ENCODE peak calls at places on chromosomes 2 and 18, in nine cellular contexts. R is AG04450; Q is endodermal cell; D is kidney; C is colonic mucosa; T is stomach; N is adrenal gland; K is CD4-positive, CD25-positive, alpha-beta regulatory T cell; Z is MG63. G is an unnamed sample. For H3K9me3, the result is how much of the 10 kb centered on the place peaks cover.

GRCh38 chr18:22176282-22176621 is 6.9 kb downstream of the GATA6 start:
- DNase-seq in R (no peak), T (no peak), Z (no peak), Q (no peak), K (no peak), C (peak), N (no peak), D (no peak), G (no peak)

GRCh38 chr18:49934457-49934856 is 121.1 kb upstream of the ACAA2 start:
- DNase-seq in C (no peak), D (no peak), K (no peak), Z (no peak), Q (no peak), N (no peak), R (no peak), T (no peak), G (no peak)

GRCh38 chr2:127175406-127175805 is 44.7 kb downstream of the CYP27C1 start:
- DNase-seq in Q (peak), C (peak), D (peak), Z (peak), K (no peak), T (no peak), N (peak), R (no peak), G (no peak)

GRCh38 chr18:524496-524895 is 24.0 kb upstream of the COLEC12 start:
- DNase-seq in T (no peak), D (no peak), R (peak), Q (peak), C (no peak), K (no peak), N (no peak), Z (peak), G (no peak)

GRCh38 chr2:120435671-120436459 is 89.9 kb downstream of the INHBB start:
- DNase-seq in Q (peak), R (no peak), N (no peak), Z (no peak), T (no peak), C (peak), K (no peak), D (no peak), G (no peak)

GRCh38 chr2:206218792-206219509 is 55.5 kb upstream of the ZDBF2 start:
- DNase-seq in C (no peak), D (no peak), R (no peak), Z (no peak), N (no peak), T (no peak), Q (no peak), K (no peak), G (no peak)

GRCh38 chr2:213016984-213017351 is 134.4 kb downstream of the IKZF2 start:
- DNase-seq in T (no peak), N (no peak), Q (no peak), D (no peak), Z (no peak), R (no peak), C (no peak), K (no peak), G (no peak)

GRCh38 chr2:169362346-169363026 is at the start of gene LRP2:
- DNase-seq in C (peak), D (peak), Z (peak), K (peak), R (no peak), Q (peak), N (no peak), T (no peak), G (no peak)

GRCh38 chr2:159089543-159089942 is 121.1 kb downstream of the TANC1 start:
- DNase-seq in C (no peak), N (no peak), T (no peak), K (no peak), Z (peak), Q (no peak), D (no peak), R (no peak), G (no peak)

GRCh38 chr2:56102098-56102497 is 81.7 kb upstream of the CCDC85A start:
- DNase-seq in T (no peak), Z (no peak), D (no peak), R (no peak), N (no peak), K (no peak), Q (no peak), C (no peak), G (no peak)

GRCh38 chr2:119996148-119996547 is 16.7 kb upstream of the EPB41L5 start:
- DNase-seq in Q (no peak), R (no peak), N (no peak), Z (no peak), K (no peak), D (no peak), T (no peak), C (no peak), G (no peak)

GRCh38 chr2:167134381-167135072 is 246.2 kb downstream of the XIRP2 start:
- DNase-seq in C (no peak), T (no peak), R (peak), Z (peak), K (no peak), Q (no peak), D (no peak), N (no peak), G (peak)

GRCh38 chr2:204655626-204656025 is 110.4 kb downstream of the PARD3B start:
- DNase-seq in Z (no peak), N (no peak), R (no peak), D (no peak), T (no peak), K (no peak), Q (no peak), C (no peak), G (no peak)

GRCh38 chr2:12287220-12287751 is 429.4 kb upstream of the TRIB2 start:
- DNase-seq in R (no peak), D (no peak), Q (no peak), K (no peak), C (no peak), N (no peak), T (no peak), Z (peak), G (no peak)

GRCh38 chr18:22556271-22556990 is 138.7 kb upstream of the CTAGE1 start:
- DNase-seq in N (no peak), Z (peak), K (no peak), C (no peak), T (peak), D (peak), R (no peak), Q (no peak), G (no peak)

GRCh38 chr2:239061824-239062560 is 214.1 kb downstream of the TWIST2 start:
- DNase-seq in T (peak), Q (no peak), D (no peak), Z (no peak), C (no peak), R (no peak), K (no peak), N (peak), G (no peak)
- H3K9me3 ChIP-seq in T (under half), Q (under half), D (under half), Z (under half), C (under half), R (under half), K (under half), N (under half), G (under half)

GRCh38 chr18:78697446-78697845 is 282.2 kb upstream of the SALL3 start:
- DNase-seq in N (no peak), C (no peak), T (no peak), Q (no peak), D (no peak), R (no peak), Z (no peak), K (no peak), G (no peak)
- H3K4me3 ChIP-seq in N (no peak), C (no peak), T (no peak), Q (no peak), D (no peak), R (no peak), Z (no peak), K (no peak), G (no peak)

GRCh38 chr2:173300458-173300857 is 54.2 kb upstream of the CDCA7 start:
- DNase-seq in Q (no peak), T (no peak), N (no peak), R (no peak), D (no peak), Z (no peak), C (no peak), K (no peak), G (no peak)

GRCh38 chr2:173305303-173305702 is 49.4 kb upstream of the CDCA7 start:
- DNase-seq in K (no peak), R (no peak), Z (no peak), D (no peak), T (no peak), Q (no peak), N (no peak), C (no peak), G (no peak)

GRCh38 chr2:173296235-173296634 is 58.4 kb upstream of the CDCA7 start:
- DNase-seq in Z (no peak), R (no peak), T (no peak), C (no peak), N (no peak), Q (no peak), D (no peak), K (no peak), G (no peak)

GRCh38 chr2:173298536-173299097 is 56.1 kb upstream of the CDCA7 start:
- DNase-seq in Z (no peak), Q (no peak), T (no peak), D (no peak), R (no peak), N (no peak), C (peak), K (no peak), G (no peak)

GRCh38 chr2:173299764-173300163 is 54.9 kb upstream of the CDCA7 start:
- DNase-seq in R (no peak), Z (no peak), C (no peak), K (no peak), Q (peak), N (no peak), D (no peak), T (no peak), G (peak)
- H3K9me3 ChIP-seq in R (under half), Z (under half), C (under half), K (under half), Q (half or more), N (under half), D (under half), T (under half), G (under half)

GRCh38 chr2:27717070-27717453 is 53.4 kb downstream of the SLC4A1AP start:
- DNase-seq in Q (no peak), D (no peak), K (no peak), C (no peak), N (no peak), Z (peak), T (no peak), R (no peak), G (peak)

GRCh38 chr2:27716301-27717069 is 52.8 kb downstream of the SLC4A1AP start:
- DNase-seq in Q (peak), C (no peak), D (no peak), Z (no peak), N (no peak), R (no peak), T (no peak), K (no peak), G (peak)

GRCh38 chr2:27714851-27715291 is 51.2 kb downstream of the SLC4A1AP start:
- DNase-seq in D (no peak), K (no peak), T (no peak), C (no peak), R (no peak), Z (no peak), Q (peak), N (no peak), G (no peak)

GRCh38 chr2:27714053-27714452 is 50.4 kb downstream of the SLC4A1AP start:
- DNase-seq in Z (no peak), R (no peak), D (no peak), N (no peak), C (no peak), K (no peak), T (no peak), Q (no peak), G (no peak)

DNA sequence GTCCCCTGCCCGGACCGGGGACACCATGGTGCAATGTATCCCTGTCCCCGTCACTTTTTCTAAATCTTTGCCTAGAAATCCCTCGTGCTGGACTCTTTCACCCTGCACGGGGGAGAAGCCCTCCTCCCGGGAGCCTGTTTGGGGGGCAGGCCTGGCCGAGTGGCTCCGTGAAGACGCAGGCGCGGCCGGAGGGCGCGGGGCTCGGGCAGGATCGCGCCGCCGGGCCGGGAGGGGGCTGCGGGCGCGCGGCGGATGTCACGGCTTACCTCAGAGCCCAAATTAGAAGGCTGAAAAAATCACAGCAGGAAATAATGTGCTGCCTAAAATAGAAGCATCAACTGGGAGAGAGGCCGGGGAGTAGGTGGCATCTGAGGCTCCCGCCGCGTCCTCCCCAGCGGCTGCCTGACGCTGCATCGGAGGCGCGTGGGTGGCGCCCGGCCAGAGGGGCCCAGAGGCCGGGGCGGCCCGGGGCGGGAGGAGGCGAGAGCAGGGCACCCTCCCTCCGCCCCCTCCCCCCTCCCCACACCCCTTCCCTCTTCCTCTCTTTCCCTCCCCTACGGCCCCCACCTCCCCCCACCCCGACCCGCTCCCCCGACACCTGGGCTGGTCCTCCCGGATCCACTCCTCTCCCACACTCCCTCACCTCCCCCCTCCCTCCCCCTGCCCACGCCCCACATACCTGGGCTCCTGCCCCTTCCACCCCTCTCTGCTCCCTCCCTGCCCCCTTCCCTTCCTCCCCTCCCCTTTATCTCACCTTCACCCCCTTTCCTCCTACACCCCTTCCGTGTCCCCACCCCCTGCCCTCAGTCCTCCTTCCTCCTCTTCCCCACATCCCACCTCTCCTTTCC is 51.9 kb downstream of the SLC4A1AP start:
- DNase-seq in R (no peak), N (no peak), Q (peak), T (no peak), K (peak), C (no peak), D (peak), Z (peak), G (peak)
- H3K4me3 ChIP-seq in R (peak), N (peak), Q (peak), T (peak), K (no peak), C (peak), D (peak), Z (peak), G (peak)

GRCh38 chr2:95185197-95185596 is 19.6 kb downstream of the ZNF2 start:
- DNase-seq in R (no peak), K (no peak), N (no peak), Q (no peak), D (no peak), Z (no peak), C (no peak), T (no peak), G (no peak)
- H3K9me3 ChIP-seq in R (under half), K (under half), N (under half), Q (under half), D (under half), Z (under half), C (under half), T (under half), G (under half)

GRCh38 chr2:151640087-151640486 is 94.2 kb downstream of the NEB start:
- DNase-seq in Q (peak), R (no peak), K (no peak), Z (no peak), T (no peak), C (no peak), N (no peak), D (no peak), G (no peak)

GRCh38 chr2:151637284-151637781 is 96.9 kb downstream of the NEB start:
- DNase-seq in K (peak), T (no peak), Z (no peak), D (peak), R (no peak), N (no peak), C (no peak), Q (no peak), G (no peak)

GRCh38 chr2:151634726-151635467 is 99.4 kb downstream of the NEB start:
- DNase-seq in N (no peak), C (no peak), R (no peak), Q (no peak), K (no peak), D (no peak), T (no peak), Z (no peak), G (no peak)

GRCh38 chr2:151632993-151633592 is 101.2 kb downstream of the NEB start:
- DNase-seq in Z (no peak), Q (no peak), K (peak), T (no peak), R (no peak), D (no peak), C (no peak), N (no peak), G (peak)

GRCh38 chr2:151638188-151638933 is 95.9 kb downstream of the NEB start:
- DNase-seq in C (peak), R (no peak), Q (no peak), D (no peak), Z (no peak), K (peak), T (no peak), N (peak), G (no peak)
- H3K4me3 ChIP-seq in C (no peak), R (no peak), Q (no peak), D (no peak), Z (no peak), K (peak), T (no peak), N (peak), G (no peak)

GRCh38 chr2:89797320-89798038 is 1106.0 kb downstream of the RPIA start:
- DNase-seq in Q (no peak), R (no peak), C (no peak), T (no peak), D (no peak), N (no peak), Z (no peak), K (no peak), G (no peak)
- H3K9me3 ChIP-seq in Q (half or more), R (under half), C (under half), T (half or more), D (under half), N (under half), Z (half or more), K (under half), G (under half)

GRCh38 chr2:26849056-26850001 is 1.4 kb downstream of the DPYSL5 start:
- DNase-seq in K (no peak), Z (no peak), T (no peak), C (no peak), R (no peak), D (peak), N (no peak), Q (peak), G (no peak)
- H3K4me3 ChIP-seq in K (no peak), Z (no peak), T (no peak), C (peak), R (no peak), D (no peak), N (peak), Q (peak), G (no peak)

DNA sequence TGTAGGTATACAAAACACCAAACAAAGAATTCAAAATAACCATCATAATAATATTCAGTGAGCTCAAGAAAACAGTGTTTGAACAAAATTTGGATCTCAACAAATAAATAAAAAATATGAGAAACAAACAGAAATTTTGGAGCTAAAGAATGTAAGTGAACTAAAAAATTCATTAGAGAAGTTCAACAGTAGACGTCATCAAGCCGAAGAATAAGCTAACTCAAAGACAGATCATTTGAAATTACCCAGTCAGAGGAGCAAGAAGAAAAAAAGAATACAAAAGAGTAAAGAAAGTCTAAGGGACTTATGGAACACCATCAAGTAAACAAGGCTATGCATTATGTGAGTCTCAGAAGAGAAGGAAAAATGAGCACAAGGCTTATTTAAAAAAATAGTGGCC is 16.6 kb upstream of the SPP2 start:
- DNase-seq in Z (no peak), N (no peak), K (no peak), R (no peak), D (no peak), T (no peak), C (no peak), Q (no peak), G (no peak)
- H3K9me3 ChIP-seq in Z (under half), N (under half), K (under half), R (under half), D (under half), T (under half), C (under half), Q (under half), G (under half)

DNA sequence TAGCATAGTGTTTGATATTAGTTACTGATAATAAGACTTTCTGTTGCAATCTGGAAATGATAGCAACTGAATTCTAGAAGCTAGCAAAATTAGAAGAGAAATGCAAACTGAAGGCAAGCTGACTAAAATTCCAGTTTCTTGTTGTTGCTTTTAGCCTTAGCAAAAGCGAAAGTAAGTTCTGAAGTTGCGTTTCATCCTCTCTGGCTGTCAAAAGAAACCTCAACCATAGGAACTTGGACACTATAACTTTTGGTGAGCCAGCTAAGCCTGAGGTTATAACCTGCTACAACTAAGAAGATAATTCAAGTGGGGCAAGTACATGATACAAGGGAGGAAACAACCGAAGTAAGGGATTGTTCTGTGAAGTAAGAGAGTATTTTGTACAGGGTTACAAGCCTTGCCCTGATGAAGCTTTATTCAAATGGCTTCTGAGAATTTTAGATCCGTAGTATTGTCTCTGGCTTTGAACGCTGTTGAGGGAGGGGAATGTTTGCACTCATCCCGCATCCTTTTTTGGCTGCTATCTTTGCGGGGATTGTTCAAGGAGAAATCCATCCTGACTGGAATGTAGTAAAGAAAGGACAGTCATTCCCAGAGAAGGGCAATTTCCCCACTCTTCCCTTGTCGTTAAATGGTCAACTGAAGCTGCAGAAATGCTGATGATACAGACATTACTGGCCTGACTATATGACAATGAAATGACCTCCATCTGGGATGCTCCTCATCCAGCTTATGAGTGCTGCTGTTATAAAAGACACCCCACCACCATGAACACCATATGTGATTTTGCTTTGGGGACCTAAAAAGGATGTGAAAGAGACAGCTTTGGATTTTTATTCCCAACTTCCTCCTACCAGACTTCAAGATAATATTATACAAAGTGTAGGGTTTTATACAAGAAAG is 7.0 kb upstream of the TMX3 start:
- DNase-seq in D (no peak), N (no peak), T (no peak), R (no peak), Z (no peak), Q (no peak), C (no peak), K (peak), G (no peak)
- H3K4me3 ChIP-seq in D (peak), N (peak), T (peak), R (no peak), Z (peak), Q (no peak), C (no peak), K (peak), G (no peak)

G was measured in SJCRH30.